ENCODE peak calls at places on chromosomes 3 and 15, in four cellular contexts. One of them, this sample, is unnamed.
A peak's percentile ranks its signal among the peaks of the same experiment; 100 is the strongest.

GRCh38 chr15:33310481-33311311 is at the start of gene RYR3:
- DNase-seq in stomach: no peak
- DNase-seq in astrocyte of the cerebellum: no peak
- DNase-seq in PC-3: no peak
- DNase-seq in this sample: no peak

GRCh38 chr3:172680684-172681083 is 30.2 kb downstream of the NCEH1 start:
- DNase-seq in stomach: no peak
- DNase-seq in astrocyte of the cerebellum: no peak
- DNase-seq in PC-3: no peak
- DNase-seq in this sample: no peak

GRCh38 chr3:177421176-177421782 is 224.0 kb upstream of the TBL1XR1 start:
- DNase-seq in astrocyte of the cerebellum: no peak
- DNase-seq in PC-3: no peak
- DNase-seq in stomach: no peak
- DNase-seq in this sample: no peak

GRCh38 chr15:68365140-68365745 is 66.7 kb downstream of the ITGA11 start:
- DNase-seq in PC-3: no peak
- DNase-seq in stomach: no peak
- DNase-seq in astrocyte of the cerebellum: no peak
- DNase-seq in this sample: no peak

GRCh38 chr3:122982202-122983185 is 45.1 kb downstream of the SEMA5B start:
- DNase-seq in stomach: no peak
- DNase-seq in PC-3: no peak
- DNase-seq in astrocyte of the cerebellum: no peak
- DNase-seq in this sample: no peak

GRCh38 chr3:52298147-52299098 is 10.8 kb downstream of the GLYCTK start:
- DNase-seq in PC-3: no peak
- DNase-seq in astrocyte of the cerebellum: no peak
- DNase-seq in stomach: no peak
- DNase-seq in this sample: no peak

GRCh38 chr15:63870403-63871209 is 36.9 kb upstream of the HERC1 start:
- DNase-seq in astrocyte of the cerebellum: peak; percentile 79
- DNase-seq in PC-3: peak; percentile 60
- DNase-seq in stomach: peak; percentile 29
- DNase-seq in this sample: no peak

GRCh38 chr3:47487265-47487664 is 11.5 kb upstream of the SCAP start:
- DNase-seq in stomach: no peak
- DNase-seq in astrocyte of the cerebellum: no peak
- DNase-seq in PC-3: no peak
- DNase-seq in this sample: no peak

GRCh38 chr3:7504886-7505775 is 644.2 kb downstream of the GRM7 start:
- DNase-seq in PC-3: peak; percentile 70
- DNase-seq in stomach: no peak
- DNase-seq in astrocyte of the cerebellum: peak; percentile 99
- DNase-seq in this sample: no peak

GRCh38 chr3:89504432-89504831 is 397.0 kb downstream of the EPHA3 start:
- DNase-seq in PC-3: no peak
- DNase-seq in stomach: no peak
- DNase-seq in astrocyte of the cerebellum: no peak
- DNase-seq in this sample: no peak

GRCh38 chr15:99682455-99682854 is 50.8 kb downstream of the LYSMD4 start:
- DNase-seq in PC-3: peak; percentile 47
- DNase-seq in stomach: no peak
- DNase-seq in astrocyte of the cerebellum: peak; percentile 67
- DNase-seq in this sample: no peak

GRCh38 chr15:72782993-72783562 is 480 bp downstream of the ADPGK start:
- DNase-seq in stomach: peak; percentile 40
- DNase-seq in PC-3: peak; percentile 12
- DNase-seq in astrocyte of the cerebellum: no peak
- DNase-seq in this sample: peak; percentile 62

GRCh38 chr3:35639251-35640185 is at the start of gene ARPP21:
- DNase-seq in PC-3: peak; percentile 16
- DNase-seq in astrocyte of the cerebellum: no peak
- DNase-seq in stomach: no peak
- DNase-seq in this sample: peak; percentile 34

GRCh38 chr3:106458952-106459351 is 590.1 kb upstream of the CBLB start:
- DNase-seq in astrocyte of the cerebellum: no peak
- DNase-seq in PC-3: no peak
- DNase-seq in stomach: no peak
- DNase-seq in this sample: no peak

GRCh38 chr3:64214002-64214696 is 11.1 kb downstream of the PRICKLE2 start:
- DNase-seq in astrocyte of the cerebellum: peak; percentile 95
- DNase-seq in stomach: peak; percentile 59
- DNase-seq in PC-3: no peak
- DNase-seq in this sample: no peak

GRCh38 chr3:4508048-4508981 is 15.2 kb downstream of the ITPR1 start:
- DNase-seq in stomach: no peak
- DNase-seq in astrocyte of the cerebellum: no peak
- DNase-seq in PC-3: no peak
- DNase-seq in this sample: peak; percentile 29

GRCh38 chr3:175965036-175965435 is 1105.9 kb downstream of the NAALADL2 start:
- DNase-seq in stomach: no peak
- DNase-seq in astrocyte of the cerebellum: peak; percentile 61
- DNase-seq in PC-3: no peak
- DNase-seq in this sample: no peak

GRCh38 chr15:77659350-77660321 is 26.9 kb upstream of the LINGO1 start:
- DNase-seq in PC-3: peak; percentile 60
- DNase-seq in astrocyte of the cerebellum: no peak
- DNase-seq in stomach: peak; percentile 36
- DNase-seq in this sample: peak; percentile 83

GRCh38 chr3:193231201-193231600 is 9.8 kb upstream of the PLAAT1 start:
- DNase-seq in PC-3: no peak
- DNase-seq in astrocyte of the cerebellum: no peak
- DNase-seq in stomach: no peak
- DNase-seq in this sample: no peak

GRCh38 chr3:134232146-134232545 is 18.5 kb downstream of the RYK start:
- DNase-seq in PC-3: peak; percentile 32
- DNase-seq in stomach: no peak
- DNase-seq in astrocyte of the cerebellum: no peak
- DNase-seq in this sample: no peak

GRCh38 chr15:89781891-89782618 is 5.9 kb downstream of the MESP2 start:
- DNase-seq in stomach: no peak
- DNase-seq in astrocyte of the cerebellum: peak; percentile 18
- DNase-seq in PC-3: peak; percentile 90
- DNase-seq in this sample: no peak

GRCh38 chr3:123586131-123586530 is 1.3 kb upstream of the HACD2 start:
- DNase-seq in astrocyte of the cerebellum: no peak
- DNase-seq in PC-3: peak; percentile 79
- DNase-seq in stomach: peak; percentile 40
- DNase-seq in this sample: no peak

GRCh38 chr15:94119215-94119815 is 112.0 kb upstream of the MCTP2 start:
- DNase-seq in PC-3: no peak
- DNase-seq in stomach: no peak
- DNase-seq in astrocyte of the cerebellum: no peak
- DNase-seq in this sample: no peak

GRCh38 chr3:81744366-81744765 is 17.1 kb downstream of the GBE1 start:
- DNase-seq in astrocyte of the cerebellum: peak; percentile 67
- DNase-seq in stomach: no peak
- DNase-seq in PC-3: peak; percentile 91
- DNase-seq in this sample: no peak

GRCh38 chr15:76576526-76577279 is 240.1 kb downstream of the ISL2 start:
- DNase-seq in PC-3: no peak
- DNase-seq in astrocyte of the cerebellum: peak; percentile 79
- DNase-seq in stomach: peak; percentile 90
- DNase-seq in this sample: no peak

GRCh38 chr3:59143447-59143846 is 93.6 kb upstream of the CFAP20DC start:
- DNase-seq in PC-3: peak; percentile 30
- DNase-seq in stomach: no peak
- DNase-seq in astrocyte of the cerebellum: no peak
- DNase-seq in this sample: no peak

GRCh38 chr3:60555704-60556340 is 695.4 kb downstream of the FHIT start:
- DNase-seq in PC-3: peak; percentile 65
- DNase-seq in stomach: no peak
- DNase-seq in astrocyte of the cerebellum: peak; percentile 57
- DNase-seq in this sample: no peak

GRCh38 chr3:37626722-37627565 is 234.7 kb upstream of the CTDSPL start:
- DNase-seq in PC-3: no peak
- DNase-seq in astrocyte of the cerebellum: no peak
- DNase-seq in stomach: no peak
- DNase-seq in this sample: no peak

GRCh38 chr15:85527907-85528306 is 147.5 kb downstream of the AKAP13 start:
- DNase-seq in PC-3: no peak
- DNase-seq in stomach: no peak
- DNase-seq in astrocyte of the cerebellum: peak; percentile 65
- DNase-seq in this sample: no peak

GRCh38 chr15:44296625-44297524 is 8.4 kb downstream of the GOLM2 start:
- DNase-seq in stomach: no peak
- DNase-seq in PC-3: peak; percentile 81
- DNase-seq in astrocyte of the cerebellum: peak; percentile 11
- DNase-seq in this sample: no peak

GRCh38 chr3:49805367-49805782 is 2.3 kb downstream of the INKA1 start:
- DNase-seq in astrocyte of the cerebellum: no peak
- DNase-seq in stomach: peak; percentile 83
- DNase-seq in PC-3: peak; percentile 47
- DNase-seq in this sample: no peak

GRCh38 chr3:120144267-120144666 is 50.0 kb upstream of the GSK3B start:
- DNase-seq in PC-3: peak; percentile 82
- DNase-seq in stomach: peak; percentile 34
- DNase-seq in astrocyte of the cerebellum: peak; percentile 18
- DNase-seq in this sample: no peak
- TF ChIP-seq CTCF in PC-3: no peak
- TF ChIP-seq CTCF in stomach: no peak
- TF ChIP-seq CTCF in astrocyte of the cerebellum: no peak
- TF ChIP-seq CTCF in this sample: no peak

DNA sequence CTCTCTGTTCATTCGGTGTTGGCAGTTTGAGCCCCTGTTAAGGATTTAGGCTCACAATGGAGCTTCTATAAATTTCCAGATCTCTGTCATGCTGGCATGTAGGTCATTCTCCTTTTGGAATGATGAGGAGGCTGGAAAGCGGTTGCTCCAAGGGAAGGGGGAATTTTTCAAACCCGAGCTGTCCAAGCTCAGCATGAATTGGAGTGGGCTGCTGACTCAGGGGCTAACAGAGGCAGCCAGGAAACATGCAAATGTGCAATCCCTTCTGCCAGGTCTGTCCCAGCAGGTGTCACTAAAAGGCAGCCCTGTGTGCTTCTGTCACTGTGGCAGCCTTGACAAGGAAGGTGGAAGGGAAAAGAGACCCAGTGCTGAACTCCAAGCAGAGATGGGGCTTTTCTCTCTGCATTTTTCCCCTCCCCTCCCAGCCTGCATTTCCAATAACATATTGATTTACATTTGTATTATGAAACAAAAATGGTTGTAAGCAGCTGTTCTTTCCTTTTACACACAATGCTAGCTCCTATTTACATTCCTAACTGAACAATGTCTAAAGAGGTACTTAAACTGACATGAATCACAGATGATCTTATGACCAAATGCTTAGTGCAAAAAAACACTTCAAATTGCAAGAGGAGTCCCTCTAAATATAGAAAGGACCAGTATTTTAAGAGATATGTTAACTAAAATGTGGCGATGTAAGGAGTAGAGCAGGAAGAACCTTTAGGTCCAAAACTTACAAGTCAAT is 84.4 kb upstream of the ATP10A start:
- DNase-seq in stomach: no peak
- DNase-seq in PC-3: peak; percentile 53
- DNase-seq in astrocyte of the cerebellum: no peak
- DNase-seq in this sample: no peak
- TF ChIP-seq CTCF in stomach: no peak
- TF ChIP-seq CTCF in PC-3: peak; percentile 45
- TF ChIP-seq CTCF in astrocyte of the cerebellum: no peak
- TF ChIP-seq CTCF in this sample: no peak

GRCh38 chr3:66500575-66501482 is at the start of gene LRIG1:
- DNase-seq in PC-3: peak; percentile 88
- DNase-seq in astrocyte of the cerebellum: peak; percentile 94
- DNase-seq in stomach: peak; percentile 100
- DNase-seq in this sample: peak; percentile 96

GRCh38 chr3:66499881-66500574 is 794 bp downstream of the LRIG1 start:
- DNase-seq in astrocyte of the cerebellum: no peak
- DNase-seq in stomach: peak; percentile 34
- DNase-seq in PC-3: no peak
- DNase-seq in this sample: peak; percentile 54

GRCh38 chr3:66502267-66502874 is 1.5 kb upstream of the LRIG1 start:
- DNase-seq in astrocyte of the cerebellum: no peak
- DNase-seq in PC-3: no peak
- DNase-seq in stomach: no peak
- DNase-seq in this sample: no peak

GRCh38 chr3:66502981-66503380 is 2.2 kb upstream of the LRIG1 start:
- DNase-seq in PC-3: no peak
- DNase-seq in astrocyte of the cerebellum: no peak
- DNase-seq in stomach: no peak
- DNase-seq in this sample: no peak

DNA sequence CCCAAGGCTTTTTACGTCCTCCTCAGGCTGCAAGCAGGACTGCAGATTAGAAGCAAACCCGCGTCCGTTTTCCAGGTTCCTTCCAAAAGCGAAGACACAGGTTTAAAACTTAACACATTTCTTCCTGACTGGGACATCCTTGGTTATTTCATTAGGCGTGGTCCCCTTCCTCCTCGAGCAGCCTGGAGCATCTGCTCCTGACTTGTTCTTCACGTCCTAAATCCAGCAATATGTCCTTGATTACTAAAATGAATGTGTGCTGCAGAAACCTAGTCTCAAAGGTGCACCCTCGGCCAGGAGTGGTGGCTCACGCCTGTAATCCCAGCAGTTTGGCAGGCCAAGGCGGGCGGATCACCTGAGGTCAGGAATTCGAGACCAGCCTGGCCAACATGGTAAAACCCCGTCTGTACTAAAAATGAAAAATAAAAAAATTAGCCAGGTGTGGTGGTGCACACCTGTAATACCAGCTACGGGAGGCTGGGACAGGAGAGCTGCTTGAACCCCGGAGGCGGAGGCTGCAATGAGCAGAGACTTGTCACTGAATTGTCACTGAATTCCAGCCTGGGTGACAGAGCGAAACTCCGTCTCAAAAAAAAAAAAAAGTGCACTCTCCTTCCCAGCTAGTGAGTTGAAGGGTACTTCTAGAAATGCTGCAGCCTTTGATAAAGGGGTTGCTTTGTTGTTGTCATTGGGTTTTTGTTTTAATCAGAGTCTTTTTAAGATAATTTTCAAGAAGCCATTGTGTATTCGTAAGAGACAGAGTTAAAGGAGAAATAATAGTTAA is 853 bp upstream of the LRIG1 start:
- DNase-seq in astrocyte of the cerebellum: no peak
- DNase-seq in stomach: no peak
- DNase-seq in PC-3: no peak
- DNase-seq in this sample: no peak
- TF ChIP-seq CTCF in astrocyte of the cerebellum: peak; percentile 41
- TF ChIP-seq CTCF in stomach: no peak
- TF ChIP-seq CTCF in PC-3: no peak
- TF ChIP-seq CTCF in this sample: no peak

DNA sequence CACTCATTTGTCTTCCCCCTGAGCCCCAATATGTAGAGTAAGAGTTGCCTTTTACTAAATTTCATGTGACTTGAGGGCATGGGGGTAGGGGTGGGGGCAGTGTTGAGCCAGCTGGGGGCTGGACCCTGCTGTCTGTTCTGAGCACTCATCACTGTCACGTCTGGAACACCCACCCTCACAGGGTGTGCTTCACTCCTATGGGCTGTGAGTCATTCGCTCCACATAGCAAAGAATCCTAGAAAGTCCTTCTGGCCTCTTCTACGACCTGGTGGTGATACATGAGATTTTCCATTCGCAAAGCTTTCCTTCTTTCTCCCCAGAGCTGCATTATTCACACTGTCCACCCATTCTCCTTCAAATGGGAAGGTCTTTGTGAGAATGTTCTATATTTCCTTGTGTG is 43.6 kb upstream of the MGLL start:
- DNase-seq in PC-3: peak; percentile 56
- DNase-seq in stomach: no peak
- DNase-seq in astrocyte of the cerebellum: no peak
- DNase-seq in this sample: no peak
- TF ChIP-seq CTCF in PC-3: peak; percentile 18
- TF ChIP-seq CTCF in stomach: no peak
- TF ChIP-seq CTCF in astrocyte of the cerebellum: no peak
- TF ChIP-seq CTCF in this sample: no peak

This sample was measured in GM13976.